ENCODE peak calls at places on chromosome 13, in seven cellular contexts. Z, N, O, L, E, K and W are unnamed samples.

GRCh38 chr13:37956536-37956935 is 87.0 kb upstream of the TRPC4 start:
- DNase-seq in Z (no peak), N (no peak), O (no peak), L (no peak), E (no peak), K (no peak), W (no peak)

GRCh38 chr13:104648291-104648690 is 1582.1 kb upstream of the SLC10A2 start:
- DNase-seq in Z (no peak), N (no peak), O (no peak), L (no peak), E (no peak), K (no peak), W (no peak)

GRCh38 chr13:59715591-59715990 is 448.1 kb downstream of the DIAPH3 start:
- DNase-seq in Z (no peak), N (no peak), O (no peak), L (no peak), E (no peak), K (no peak), W (no peak)

GRCh38 chr13:99600318-99600717 is 99.0 kb downstream of the TM9SF2 start:
- DNase-seq in Z (no peak), N (no peak), O (peak), L (no peak), E (no peak), K (no peak), W (no peak)

GRCh38 chr13:109707044-109707794 is 79.2 kb downstream of the IRS2 start:
- DNase-seq in Z (no peak), N (no peak), O (no peak), L (no peak), E (no peak), K (peak), W (no peak)

GRCh38 chr13:30049692-30050091 is 199.3 kb upstream of the UBL3 start:
- DNase-seq in Z (no peak), N (no peak), O (no peak), L (peak), E (no peak), K (no peak), W (no peak)

GRCh38 chr13:79581870-79582315 is 100.9 kb downstream of the NDFIP2 start:
- DNase-seq in Z (no peak), N (no peak), O (no peak), L (peak), E (no peak), K (no peak), W (no peak)

GRCh38 chr13:100581504-100581903 is 7.1 kb downstream of the GGACT start:
- DNase-seq in Z (no peak), N (no peak), O (no peak), L (no peak), E (no peak), K (no peak), W (no peak)

GRCh38 chr13:26590951-26591350 is 33.5 kb downstream of the WASF3 start:
- DNase-seq in Z (no peak), N (no peak), O (no peak), L (no peak), E (no peak), K (no peak), W (no peak)

GRCh38 chr13:45885194-45885593 is 33.6 kb upstream of the SIAH3 start:
- DNase-seq in Z (no peak), N (no peak), O (no peak), L (no peak), E (no peak), K (no peak), W (no peak)